ENCODE peak calls at places on chromosomes 3 and 15, in nine cellular contexts. M is naive thymus-derived CD4-positive, alpha-beta T cell; T is LoVo; Y is RWPE1; Q is NCI-H2029; D is SHP77 treated with DMSO at 0.1 percent for 48 hours; O is stimulated activated CD8-positive, alpha-beta memory T cell treated with anti-CD3 and anti-CD28 coated beads, Interleukin-12 subunit alpha, Interleukin-12 subunit beta, amount 100 ng/mL, for 4 hours; E is fibroblast of lung; P is A549. N is an unnamed sample.
A peak's percentile ranks its signal among the peaks of the same experiment; 100 is the strongest.

GRCh38 chr3:157865449-157865862 is 240.8 kb downstream of the SHOX2 start:
- DNase-seq in T (peak; percentile 18), M (no peak), Q (peak; percentile 2), Y (peak; percentile 13), E (no peak), D (peak; percentile 9), O (no peak), P (peak; percentile 10), N (no peak)

GRCh38 chr3:122628567-122628966 is 51.1 kb downstream of the PARP15 start:
- DNase-seq in O (no peak), M (no peak), Q (no peak), T (no peak), Y (peak; percentile 28), E (no peak), D (no peak), P (no peak), N (no peak)

GRCh38 chr15:81776961-81777360 is 268.9 kb downstream of the MEX3B start:
- DNase-seq in D (no peak), O (no peak), E (no peak), Y (no peak), T (no peak), M (no peak), Q (no peak), P (no peak), N (no peak)

GRCh38 chr3:90184861-90185260 is 1077.4 kb downstream of the EPHA3 start:
- DNase-seq in T (no peak), Q (no peak), D (no peak), O (no peak), M (no peak), E (peak; percentile 43), Y (no peak), P (no peak), N (no peak)

GRCh38 chr3:110881069-110881468 is 190.5 kb upstream of the NECTIN3 start:
- DNase-seq in Q (peak; percentile 93), E (peak; percentile 52), Y (peak; percentile 72), P (no peak), M (no peak), D (peak; percentile 55), T (peak; percentile 31), O (no peak), N (peak; percentile 42)

GRCh38 chr3:164144824-164145223 is 933.5 kb downstream of the SI start:
- DNase-seq in Y (no peak), E (no peak), T (no peak), M (no peak), Q (no peak), P (no peak), O (no peak), D (no peak), N (no peak)

GRCh38 chr15:69701198-69701597 is 248.6 kb downstream of the RPLP1 start:
- DNase-seq in O (no peak), T (no peak), Y (no peak), D (no peak), Q (no peak), E (no peak), M (no peak), P (no peak), N (no peak)

GRCh38 chr3:14991148-14991742 is 43.9 kb downstream of the NR2C2 start:
- DNase-seq in T (no peak), D (no peak), P (no peak), Q (no peak), E (no peak), O (no peak), M (no peak), Y (no peak), N (no peak)

GRCh38 chr3:14474363-14475081 is 65.6 kb downstream of the GRIP2 start:
- DNase-seq in T (no peak), Y (no peak), P (no peak), D (no peak), Q (no peak), E (no peak), O (no peak), M (no peak), N (no peak)

GRCh38 chr3:112365636-112366035 is 32.7 kb downstream of the CD200 start:
- DNase-seq in P (no peak), O (no peak), D (no peak), Q (no peak), T (no peak), M (no peak), Y (peak; percentile 8), E (no peak), N (no peak)

GRCh38 chr3:171072432-171072831 is 45.9 kb upstream of the SLC2A2 start:
- DNase-seq in Y (no peak), M (no peak), T (no peak), O (no peak), Q (no peak), P (no peak), D (no peak), E (no peak), N (no peak)

GRCh38 chr15:86935841-86936240 is 856.2 kb downstream of the AGBL1 start:
- DNase-seq in O (no peak), M (no peak), T (no peak), Y (no peak), D (no peak), Q (no peak), E (no peak), P (no peak), N (no peak)

GRCh38 chr15:63514533-63514943 is 10.1 kb downstream of the USP3 start:
- DNase-seq in D (no peak), Y (peak; percentile 68), M (no peak), Q (no peak), O (no peak), P (peak; percentile 57), T (peak; percentile 79), E (peak; percentile 96), N (no peak)

GRCh38 chr15:92797168-92798052 is 102.7 kb upstream of the CHD2 start:
- DNase-seq in M (peak; percentile 73), E (peak; percentile 87), D (peak; percentile 67), Q (peak; percentile 69), Y (no peak), T (peak; percentile 84), O (no peak), P (peak; percentile 79), N (no peak)

GRCh38 chr3:143110371-143110770 is 9.2 kb upstream of the CHST2 start:
- DNase-seq in Q (no peak), E (no peak), Y (no peak), O (no peak), T (no peak), D (no peak), P (no peak), M (no peak), N (no peak)

GRCh38 chr3:112973325-112974177 is 1.4 kb downstream of the CD200R1 start:
- DNase-seq in Q (no peak), E (no peak), T (no peak), M (peak; percentile 55), P (no peak), D (no peak), Y (no peak), O (no peak), N (no peak)

GRCh38 chr15:63077952-63078351 is 35.4 kb downstream of the TPM1 start:
- DNase-seq in Y (no peak), O (no peak), E (no peak), Q (no peak), D (no peak), T (no peak), P (no peak), M (no peak), N (no peak)

GRCh38 chr3:71521940-71522876 is 61.3 kb downstream of the FOXP1 start:
- DNase-seq in Y (no peak), T (no peak), Q (no peak), M (no peak), D (no peak), E (no peak), P (no peak), O (no peak), N (no peak)

GRCh38 chr3:87126321-87126720 is 100.8 kb upstream of the CHMP2B start:
- DNase-seq in M (no peak), O (no peak), D (no peak), T (no peak), P (no peak), Y (no peak), E (no peak), Q (no peak), N (no peak)